ENCODE peak calls at places on chromosomes 11 and 22, in seven cellular contexts. G is right lobe of liver; Q is neural progenitor cell; T is ureter; C is stimulated activated CD4-positive, alpha-beta T cell treated with anti-CD3 and anti-CD28 coated beads, Interleukin-2, amount 100 ng/mL, for 48 hours; B is stomach; K is SHP77 treated with DMSO at 0.1 percent for 48 hours. D is an unnamed sample.

GRCh38 chr22:42434748-42435425 is 2.7 kb upstream of the NFAM1 start:
- DNase-seq in Q (no peak), K (no peak), T (no peak), C (no peak), G (no peak), B (no peak), D (no peak)

GRCh38 chr11:92357344-92357743 is 132.7 kb downstream of the FAT3 start:
- DNase-seq in C (no peak), G (no peak), K (no peak), B (no peak), T (no peak), Q (no peak), D (no peak)

GRCh38 chr11:79100093-79100704 is 340.6 kb downstream of the TENM4 start:
- DNase-seq in Q (peak), C (peak), G (peak), B (peak), T (peak), K (no peak), D (peak)

GRCh38 chr11:118074785-118075184 is 2.1 kb upstream of the TMPRSS4 start:
- DNase-seq in G (no peak), C (no peak), Q (no peak), K (no peak), B (peak), T (peak), D (no peak)

GRCh38 chr11:35289821-35290220 is 129.5 kb downstream of the SLC1A2 start:
- DNase-seq in G (no peak), T (no peak), K (no peak), Q (no peak), C (no peak), B (no peak), D (no peak)

GRCh38 chr22:32785636-32786418 is 15.7 kb upstream of the TIMP3 start:
- DNase-seq in Q (no peak), C (no peak), T (no peak), K (no peak), B (no peak), G (no peak), D (no peak)

GRCh38 chr11:71252434-71252781 is at the start of gene SHANK2:
- DNase-seq in K (no peak), G (peak), Q (peak), T (no peak), B (peak), C (no peak), D (no peak)

GRCh38 chr11:119111361-119111925 is 4.3 kb downstream of the C2CD2L start:
- DNase-seq in G (no peak), K (no peak), T (no peak), C (no peak), Q (no peak), B (no peak), D (no peak)

GRCh38 chr11:64026575-64027213 is 9.0 kb upstream of the FLRT1 start:
- DNase-seq in C (no peak), K (no peak), T (no peak), Q (no peak), G (no peak), B (no peak), D (no peak)

GRCh38 chr22:46638601-46639431 is 18.6 kb downstream of the GRAMD4 start:
- DNase-seq in G (peak), C (no peak), K (peak), Q (no peak), B (peak), T (no peak), D (peak)

GRCh38 chr11:117176186-117176585 is 2.4 kb upstream of the SIDT2 start:
- DNase-seq in G (no peak), C (no peak), K (no peak), T (no peak), B (peak), Q (no peak), D (no peak)

GRCh38 chr11:95082576-95083001 is 7.1 kb upstream of the ENDOD1 start:
- DNase-seq in Q (no peak), G (no peak), K (no peak), C (no peak), B (no peak), T (no peak), D (no peak)

GRCh38 chr22:48718818-48719500 is 1108.7 kb downstream of the BRD1 start:
- DNase-seq in B (no peak), T (no peak), K (no peak), C (no peak), Q (no peak), G (no peak), D (no peak)

GRCh38 chr11:123356539-123356938 is 73.5 kb upstream of the GRAMD1B start:
- DNase-seq in K (no peak), Q (no peak), G (no peak), T (no peak), B (no peak), C (no peak), D (no peak)

GRCh38 chr11:34810107-34810562 is 106.0 kb downstream of the APIP start:
- DNase-seq in T (no peak), K (no peak), Q (no peak), G (no peak), C (no peak), B (no peak), D (no peak)

GRCh38 chr11:128467610-128468041 is 119.7 kb downstream of the ETS1 start:
- DNase-seq in B (no peak), K (no peak), Q (no peak), C (no peak), G (no peak), T (no peak), D (no peak)

GRCh38 chr11:46120361-46120710 is 918 bp downstream of the PHF21A start:
- DNase-seq in Q (peak), G (peak), K (no peak), C (no peak), B (no peak), T (peak), D (no peak)

GRCh38 chr11:2929880-2930704 is 872 bp upstream of the PHLDA2 start:
- DNase-seq in T (no peak), B (peak), C (no peak), Q (peak), G (no peak), K (no peak), D (no peak)

GRCh38 chr11:133926466-133927246 is 30.1 kb downstream of the IGSF9B start:
- DNase-seq in B (no peak), G (no peak), Q (no peak), T (no peak), K (no peak), C (no peak), D (no peak)

GRCh38 chr22:35392357-35392756 is 7.6 kb upstream of the MCM5 start:
- DNase-seq in C (no peak), Q (no peak), T (no peak), G (peak), K (no peak), B (no peak), D (no peak)

GRCh38 chr11:121452609-121453150 is at the start of gene SORL1-AS1:
- DNase-seq in T (no peak), G (peak), Q (peak), B (no peak), K (no peak), C (peak), D (no peak)

GRCh38 chr11:127345819-127346459 is 345.4 kb upstream of the KIRREL3 start:
- DNase-seq in T (no peak), K (no peak), Q (peak), B (no peak), G (peak), C (peak), D (peak)

GRCh38 chr22:37148031-37148651 is 1.6 kb downstream of the IL2RB start:
- DNase-seq in T (no peak), G (no peak), C (no peak), K (no peak), B (no peak), Q (no peak), D (no peak)

GRCh38 chr22:49953027-49953679 is 7.4 kb upstream of the PIM3 start:
- DNase-seq in T (no peak), K (no peak), C (no peak), Q (no peak), B (peak), G (no peak), D (no peak)

GRCh38 chr11:12540075-12540685 is 134.0 kb upstream of the TEAD1 start:
- DNase-seq in T (no peak), Q (no peak), B (no peak), C (no peak), G (no peak), K (no peak), D (no peak)

GRCh38 chr22:41561335-41561734 is 525 bp downstream of the CSDC2 start:
- DNase-seq in Q (peak), B (no peak), T (no peak), C (no peak), K (no peak), G (no peak), D (no peak)

D was measured in erythroblast.